ENCODE peak calls at places on chromosomes 1 and 21, in nine cellular contexts. H, Q, I, F, A, L, N, O and W are unnamed samples. For H3K36me3, the result is how much of the 10 kb centered on the place peaks cover.

GRCh38 chr1:27889506-27889905 is 17.2 kb downstream of the THEMIS2 start:
- DNase-seq in H (no peak), Q (no peak), I (no peak), F (no peak), A (no peak), L (no peak), N (no peak), O (no peak), W (no peak)

GRCh38 chr1:211326528-211327340 is at the start of gene TRAF5:
- DNase-seq in H (no peak), Q (peak), I (peak), F (peak), A (peak), L (peak), N (peak), O (no peak), W (peak)

GRCh38 chr1:25484096-25484495 is 53.4 kb downstream of the MACO1 start:
- DNase-seq in H (no peak), Q (peak), I (no peak), F (no peak), A (no peak), L (peak), N (peak), O (no peak), W (no peak)

GRCh38 chr1:60972841-60973364 is 109.5 kb upstream of the NFIA start:
- DNase-seq in H (no peak), Q (no peak), I (peak), F (peak), A (no peak), L (no peak), N (no peak), O (no peak), W (no peak)

GRCh38 chr1:240435996-240436566 is 175.9 kb downstream of the GREM2 start:
- DNase-seq in H (no peak), Q (no peak), I (peak), F (peak), A (no peak), L (no peak), N (no peak), O (no peak), W (no peak)

GRCh38 chr1:6157132-6157527 is 23.0 kb downstream of the CHD5 start:
- DNase-seq in H (no peak), Q (no peak), I (no peak), F (peak), A (no peak), L (no peak), N (no peak), O (no peak), W (no peak)

GRCh38 chr1:198556969-198557368 is 16.5 kb upstream of the ATP6V1G3 start:
- DNase-seq in H (no peak), Q (no peak), I (no peak), F (no peak), A (no peak), L (peak), N (no peak), O (peak), W (no peak)

GRCh38 chr1:160261526-160261877 is 847 bp downstream of the DCAF8 start:
- DNase-seq in H (no peak), Q (peak), I (peak), F (peak), A (peak), L (peak), N (peak), O (peak), W (peak)

GRCh38 chr1:97137862-97138514 is 416.4 kb downstream of the PTBP2 start:
- DNase-seq in H (peak), Q (peak), I (peak), F (peak), A (peak), L (no peak), N (no peak), O (no peak), W (peak)

GRCh38 chr1:24553931-24554330 is 2.0 kb upstream of the NCMAP start:
- DNase-seq in H (no peak), Q (no peak), I (no peak), F (no peak), A (no peak), L (no peak), N (no peak), O (no peak), W (peak)

GRCh38 chr1:114061431-114061830 is 82.2 kb downstream of the OLFML3 start:
- DNase-seq in H (no peak), Q (no peak), I (peak), F (peak), A (no peak), L (no peak), N (no peak), O (no peak), W (no peak)

GRCh38 chr1:106620521-106620954 is 435.9 kb upstream of the PRMT6 start:
- DNase-seq in H (no peak), Q (no peak), I (no peak), F (peak), A (no peak), L (no peak), N (no peak), O (no peak), W (no peak)

GRCh38 chr21:33433425-33434114 is 30.4 kb downstream of the IFNGR2 start:
- DNase-seq in H (no peak), Q (no peak), I (no peak), F (no peak), A (no peak), L (no peak), N (no peak), O (no peak), W (no peak)
- H3K27ac ChIP-seq in H (no peak), Q (no peak), I (peak), F (peak), A (no peak), L (peak), N (no peak), O (no peak), W (no peak)

GRCh38 chr1:9726905-9727595 is 75.5 kb downstream of the PIK3CD start:
- DNase-seq in H (no peak), Q (no peak), I (no peak), F (no peak), A (no peak), L (no peak), N (no peak), O (no peak), W (no peak)
- H3K36me3 ChIP-seq in H (under half), Q (under half), I (half or more), F (under half), A (under half), L (half or more), N (under half), O (half or more), W (half or more)

GRCh38 chr1:163295949-163296348 is 25.8 kb upstream of the NUF2 start:
- DNase-seq in H (no peak), Q (no peak), I (peak), F (no peak), A (no peak), L (no peak), N (no peak), O (no peak), W (no peak)

GRCh38 chr1:163291461-163291860 is 30.3 kb upstream of the NUF2 start:
- DNase-seq in H (no peak), Q (no peak), I (no peak), F (no peak), A (no peak), L (no peak), N (no peak), O (no peak), W (no peak)

DNA sequence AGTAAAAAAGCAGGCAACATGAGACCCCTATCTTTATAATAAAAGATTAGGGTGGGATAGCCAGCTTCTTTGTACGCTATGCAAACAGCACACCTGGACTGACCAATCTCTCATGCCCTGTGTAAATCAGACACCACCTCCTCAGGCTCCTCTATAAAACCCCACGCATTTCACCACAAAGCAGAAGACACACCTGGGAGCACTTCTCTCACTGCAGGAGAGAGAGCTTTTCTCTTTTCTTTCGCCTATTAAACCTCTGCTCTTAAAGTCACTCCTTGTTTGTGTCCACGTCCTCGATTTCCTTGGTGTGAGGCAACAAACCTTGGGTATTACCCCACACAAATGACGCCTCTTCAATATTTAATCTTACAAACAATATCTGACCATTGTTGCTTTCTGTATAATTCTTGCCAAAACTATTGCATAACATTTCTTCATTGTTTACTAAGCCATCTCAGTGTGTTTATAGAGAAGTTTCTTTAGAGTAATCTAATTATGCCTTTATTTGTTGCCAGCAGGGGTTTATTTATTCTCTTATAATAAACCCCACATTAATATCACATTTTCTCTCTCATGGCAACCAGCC is 31.6 kb upstream of the NUF2 start:
- DNase-seq in H (no peak), Q (no peak), I (peak), F (no peak), A (no peak), L (no peak), N (no peak), O (no peak), W (no peak)
- H3K27ac ChIP-seq in H (no peak), Q (no peak), I (no peak), F (no peak), A (no peak), L (no peak), N (no peak), O (no peak), W (no peak)

DNA sequence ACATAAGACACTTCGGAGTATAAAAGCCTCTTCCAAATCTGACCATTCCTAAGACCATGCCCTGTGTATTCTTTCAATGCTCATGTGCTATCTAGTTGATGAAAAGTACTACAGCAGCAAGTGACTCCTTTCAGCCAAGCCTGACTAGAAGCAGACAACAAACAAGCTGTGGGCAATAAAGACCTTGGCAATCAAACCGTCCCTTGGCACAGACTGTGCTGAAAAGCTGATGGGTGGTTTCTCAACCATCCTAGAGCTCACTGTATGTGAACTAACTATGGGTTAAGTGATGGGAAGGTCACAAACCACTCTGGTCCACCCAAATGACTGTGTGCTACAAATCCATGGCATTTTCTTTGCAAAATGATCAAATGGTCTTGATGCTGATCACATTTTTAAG is 94.0 kb downstream of the KIAA0319L start:
- DNase-seq in H (no peak), Q (no peak), I (no peak), F (no peak), A (no peak), L (no peak), N (no peak), O (no peak), W (no peak)
- H3K36me3 ChIP-seq in H (under half), Q (under half), I (under half), F (under half), A (under half), L (half or more), N (under half), O (under half), W (under half)

GRCh38 chr1:183760661-183761060 is 44.3 kb upstream of the RGL1 start:
- DNase-seq in H (no peak), Q (no peak), I (no peak), F (no peak), A (no peak), L (no peak), N (no peak), O (no peak), W (no peak)

GRCh38 chr1:183757061-183757460 is 47.9 kb upstream of the RGL1 start:
- DNase-seq in H (no peak), Q (no peak), I (peak), F (peak), A (no peak), L (no peak), N (no peak), O (no peak), W (no peak)

GRCh38 chr1:183761871-183762270 is 43.0 kb upstream of the RGL1 start:
- DNase-seq in H (no peak), Q (no peak), I (no peak), F (no peak), A (no peak), L (no peak), N (no peak), O (no peak), W (no peak)

GRCh38 chr1:183753464-183753891 is 51.4 kb upstream of the RGL1 start:
- DNase-seq in H (no peak), Q (no peak), I (no peak), F (peak), A (no peak), L (no peak), N (no peak), O (no peak), W (no peak)

DNA sequence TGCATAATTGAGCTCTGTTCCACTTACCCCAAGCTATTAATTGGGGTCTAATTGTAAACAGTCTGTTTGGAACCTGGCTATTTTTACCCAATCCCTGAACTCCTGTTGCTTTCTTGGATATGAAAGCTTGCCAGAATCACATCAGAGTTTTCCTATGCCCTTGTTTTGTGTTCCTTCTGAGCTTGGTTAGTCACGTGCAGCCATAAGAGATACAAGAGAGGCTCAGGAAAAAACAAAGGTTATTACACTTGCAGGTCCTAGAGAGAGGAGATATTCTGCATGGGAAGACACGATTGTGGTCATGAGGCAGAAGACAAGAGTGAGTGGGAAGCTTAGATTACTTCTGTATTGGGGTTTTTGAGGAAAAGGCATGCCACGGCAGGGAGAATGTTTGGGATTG is 46.0 kb upstream of the RGL1 start:
- DNase-seq in H (no peak), Q (no peak), I (no peak), F (no peak), A (no peak), L (no peak), N (no peak), O (no peak), W (no peak)
- H3K27ac ChIP-seq in H (no peak), Q (no peak), I (no peak), F (no peak), A (no peak), L (no peak), N (no peak), O (no peak), W (no peak)

GRCh38 chr1:204703826-204704612 is 18.5 kb upstream of the LRRN2 start:
- DNase-seq in H (no peak), Q (no peak), I (no peak), F (no peak), A (no peak), L (no peak), N (no peak), O (no peak), W (no peak)

GRCh38 chr1:204701229-204701628 is 15.7 kb upstream of the LRRN2 start:
- DNase-seq in H (no peak), Q (no peak), I (no peak), F (no peak), A (no peak), L (no peak), N (no peak), O (no peak), W (no peak)

GRCh38 chr1:204705493-204705811 is 19.9 kb upstream of the LRRN2 start:
- DNase-seq in H (no peak), Q (no peak), I (no peak), F (no peak), A (no peak), L (no peak), N (no peak), O (no peak), W (no peak)

GRCh38 chr1:204704794-204705492 is 19.4 kb upstream of the LRRN2 start:
- DNase-seq in H (no peak), Q (no peak), I (no peak), F (no peak), A (no peak), L (no peak), N (no peak), O (no peak), W (no peak)

GRCh38 chr1:204702552-204703270 is 17.2 kb upstream of the LRRN2 start:
- DNase-seq in H (no peak), Q (no peak), I (no peak), F (no peak), A (no peak), L (no peak), N (no peak), O (no peak), W (no peak)
- H3K36me3 ChIP-seq in H (under half), Q (under half), I (under half), F (under half), A (under half), L (under half), N (under half), O (under half), W (under half)